ENCODE peak calls at places on chromosomes 2 and 18, in five cellular contexts. O is OCI-M1; X is HCT116; Y is renal cortical epithelial cell; J is stimulated activated CD4-positive, alpha-beta T cell treated with anti-CD3 and anti-CD28 coated beads, Interleukin-1b, Interleukin-23, amount 100 ng/mL, for 24 hours. N is an unnamed sample.

GRCh38 chr18:66638856-66639621 is 35.1 kb upstream of the CDH19 start:
- DNase-seq in J (no peak), Y (no peak), O (peak), X (no peak), N (no peak)

GRCh38 chr2:20882466-20883170 is 59.7 kb upstream of the LDAH start:
- DNase-seq in O (no peak), X (no peak), Y (no peak), J (no peak), N (no peak)

GRCh38 chr18:79607361-79607930 is 72.2 kb upstream of the CTDP1 start:
- DNase-seq in J (no peak), Y (no peak), O (no peak), X (no peak), N (no peak)

GRCh38 chr2:138122891-138123290 is 158.6 kb downstream of the HNMT start:
- DNase-seq in O (no peak), Y (peak), X (no peak), J (no peak), N (no peak)

GRCh38 chr18:11320981-11321380 is 171.6 kb upstream of the PIEZO2 start:
- DNase-seq in O (no peak), J (no peak), Y (no peak), X (no peak), N (no peak)

GRCh38 chr2:30238143-30238800 is 6.9 kb downstream of the LBH start:
- DNase-seq in X (no peak), J (no peak), Y (no peak), O (no peak), N (no peak)

GRCh38 chr2:133293544-133294270 is 274.6 kb downstream of the NCKAP5 start:
- DNase-seq in Y (peak), J (no peak), X (no peak), O (no peak), N (no peak)

GRCh38 chr2:10721344-10722251 is at the start of gene ATP6V1C2:
- DNase-seq in J (peak), O (no peak), X (no peak), Y (no peak), N (no peak)

GRCh38 chr2:186852508-186852907 is 3.5 kb upstream of the ZSWIM2 start:
- DNase-seq in O (no peak), X (no peak), J (no peak), Y (no peak), N (no peak)

GRCh38 chr18:72542993-72543361 is 1.2 kb downstream of the CBLN2 start:
- DNase-seq in J (no peak), O (no peak), X (no peak), Y (no peak), N (no peak)

GRCh38 chr18:68221116-68221724 is 493.7 kb downstream of the TMX3 start:
- DNase-seq in Y (no peak), O (peak), J (no peak), X (no peak), N (no peak)

GRCh38 chr2:45483997-45484396 is 127.1 kb downstream of the SRBD1 start:
- DNase-seq in O (no peak), Y (no peak), X (peak), J (no peak), N (no peak)

GRCh38 chr18:48536516-48536915 is 2.3 kb upstream of the CTIF start:
- DNase-seq in Y (no peak), X (no peak), J (no peak), O (no peak), N (no peak)

GRCh38 chr2:186903183-186903582 is 54.2 kb upstream of the ZSWIM2 start:
- DNase-seq in O (peak), X (no peak), Y (peak), J (no peak), N (no peak)

GRCh38 chr2:186641807-186642321 is 52.0 kb upstream of the FAM171B start:
- DNase-seq in Y (peak), J (no peak), O (peak), X (peak), N (peak)

GRCh38 chr2:29797916-29798315 is 123.5 kb downstream of the ALK start:
- DNase-seq in Y (no peak), O (no peak), J (no peak), X (no peak), N (no peak)

GRCh38 chr18:8348051-8348450 is 261.2 kb upstream of the RAB12 start:
- DNase-seq in J (no peak), X (no peak), Y (no peak), O (no peak), N (no peak)

GRCh38 chr2:854460-854859 is 96.2 kb upstream of the SNTG2 start:
- DNase-seq in O (peak), X (peak), J (peak), Y (no peak), N (no peak)

GRCh38 chr18:61896767-61897166 is 4.0 kb upstream of the RNF152 start:
- DNase-seq in J (no peak), O (no peak), Y (peak), X (no peak), N (no peak)

GRCh38 chr2:65710779-65711295 is 278.4 kb upstream of the SPRED2 start:
- DNase-seq in Y (peak), O (peak), J (no peak), X (peak), N (no peak)

GRCh38 chr2:167992258-167992657 is 255.1 kb downstream of the STK39 start:
- DNase-seq in X (no peak), O (no peak), J (no peak), Y (peak), N (no peak)

GRCh38 chr2:196356332-196356731 is 185.0 kb upstream of the STK17B start:
- DNase-seq in O (peak), Y (no peak), X (no peak), J (no peak), N (no peak)

GRCh38 chr2:134466141-134466540 is 212.3 kb downstream of the MGAT5 start:
- DNase-seq in X (peak), O (peak), J (no peak), Y (peak), N (no peak)

GRCh38 chr18:77522031-77522675 is 272.5 kb downstream of the GALR1 start:
- DNase-seq in Y (no peak), J (no peak), O (no peak), X (no peak), N (no peak)

GRCh38 chr2:47065771-47066380 is 89.2 kb downstream of the STPG4 start:
- DNase-seq in O (no peak), Y (peak), J (no peak), X (no peak), N (peak)

GRCh38 chr2:24025264-24025663 is 15.4 kb downstream of the MFSD2B start:
- DNase-seq in X (no peak), O (no peak), J (no peak), Y (no peak), N (no peak)

GRCh38 chr18:77035380-77035779 is 97.2 kb downstream of the MBP start:
- DNase-seq in Y (no peak), X (no peak), O (no peak), J (no peak), N (no peak)

GRCh38 chr2:43192039-43192438 is 34.4 kb downstream of the ZFP36L2 start:
- DNase-seq in J (no peak), X (no peak), O (peak), Y (no peak), N (no peak)